ENCODE peak calls at places on chromosomes 7 and 10, in seven cellular contexts. F, A, T, E, U, D and Z are unnamed samples.

GRCh38 chr7:85716353-85716752 is 529.5 kb upstream of the SEMA3D start:
- DNase-seq in F (no peak), T (no peak), U (no peak), E (no peak), A (no peak), D (no peak), Z (no peak)

GRCh38 chr7:14551326-14551725 is 351.2 kb downstream of the DGKB start:
- DNase-seq in F (no peak), U (no peak), A (no peak), E (no peak), D (no peak), T (no peak), Z (no peak)

GRCh38 chr10:55630491-55631056 is 730.5 kb downstream of the ZWINT start:
- DNase-seq in T (no peak), U (no peak), A (no peak), E (no peak), D (no peak), F (no peak), Z (no peak)

GRCh38 chr10:104099274-104099673 is 13.6 kb upstream of the COL17A1 start:
- DNase-seq in D (no peak), U (no peak), E (no peak), T (no peak), A (no peak), F (no peak), Z (no peak)

GRCh38 chr10:34102917-34103506 is 712.1 kb downstream of the PARD3 start:
- DNase-seq in A (no peak), E (no peak), F (no peak), T (no peak), U (no peak), D (no peak), Z (peak)

GRCh38 chr10:96960872-96961271 is 128.8 kb downstream of the LCOR start:
- DNase-seq in D (no peak), F (no peak), E (no peak), T (no peak), A (no peak), U (no peak), Z (no peak)

GRCh38 chr7:97595439-97595838 is 136.4 kb upstream of the TAC1 start:
- DNase-seq in F (no peak), T (no peak), E (no peak), U (no peak), D (no peak), A (no peak), Z (no peak)

GRCh38 chr10:19848226-19848950 is 32.2 kb downstream of the PLXDC2 start:
- DNase-seq in U (no peak), F (no peak), D (no peak), E (no peak), T (no peak), A (no peak), Z (no peak)

GRCh38 chr7:123580406-123581161 is 21.0 kb upstream of the ASB15 start:
- DNase-seq in D (no peak), F (no peak), T (no peak), E (no peak), A (no peak), U (no peak), Z (no peak)

GRCh38 chr7:123583821-123584220 is 17.8 kb upstream of the ASB15 start:
- DNase-seq in E (no peak), T (no peak), D (no peak), A (no peak), F (no peak), U (no peak), Z (no peak)

DNA sequence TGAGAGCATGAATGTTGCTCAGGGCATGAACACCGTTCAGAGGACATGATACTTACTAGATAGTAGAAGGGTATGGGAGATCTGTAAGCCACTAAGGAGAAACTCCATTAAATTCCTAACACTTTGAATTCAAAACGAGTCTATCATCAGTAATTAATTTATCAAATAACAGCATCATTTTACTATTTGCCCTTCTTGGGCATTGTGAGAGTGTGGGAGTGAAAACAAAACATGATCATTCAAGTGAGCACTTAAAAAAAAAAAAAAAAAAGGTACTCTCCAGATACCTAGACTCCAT is 20.5 kb upstream of the ASB15 start:
- DNase-seq in T (no peak), E (no peak), A (no peak), F (no peak), D (no peak), U (no peak), Z (no peak)
- TF ChIP-seq CTCF in T (peak), E (no peak), A (peak), F (no peak), D (no peak), U (no peak), Z (no peak)

DNA sequence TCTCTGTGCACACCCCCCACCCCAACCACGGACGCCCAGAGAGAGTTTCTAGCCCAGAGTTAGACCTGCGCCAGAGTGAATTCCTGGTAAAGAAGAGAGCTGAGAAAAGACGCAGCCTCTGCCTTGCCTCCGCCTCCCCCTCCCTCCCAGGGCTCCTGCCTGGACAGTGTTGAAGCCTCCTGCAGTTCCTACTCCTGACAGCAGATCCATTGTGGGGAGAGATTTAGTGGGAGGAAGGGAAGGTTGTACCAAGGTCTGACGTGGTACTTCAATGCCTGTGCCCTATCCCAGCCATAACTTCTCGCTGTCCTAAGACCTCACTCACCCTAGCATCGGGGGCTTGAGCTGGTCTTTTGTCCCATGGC is 952 bp downstream of the SRRM3 start:
- DNase-seq in F (no peak), U (no peak), D (no peak), T (no peak), E (no peak), A (no peak), Z (no peak)
- TF ChIP-seq POLR2A in F (no peak), U (no peak), D (no peak), T (no peak), E (no peak), A (no peak), Z (no peak)

DNA sequence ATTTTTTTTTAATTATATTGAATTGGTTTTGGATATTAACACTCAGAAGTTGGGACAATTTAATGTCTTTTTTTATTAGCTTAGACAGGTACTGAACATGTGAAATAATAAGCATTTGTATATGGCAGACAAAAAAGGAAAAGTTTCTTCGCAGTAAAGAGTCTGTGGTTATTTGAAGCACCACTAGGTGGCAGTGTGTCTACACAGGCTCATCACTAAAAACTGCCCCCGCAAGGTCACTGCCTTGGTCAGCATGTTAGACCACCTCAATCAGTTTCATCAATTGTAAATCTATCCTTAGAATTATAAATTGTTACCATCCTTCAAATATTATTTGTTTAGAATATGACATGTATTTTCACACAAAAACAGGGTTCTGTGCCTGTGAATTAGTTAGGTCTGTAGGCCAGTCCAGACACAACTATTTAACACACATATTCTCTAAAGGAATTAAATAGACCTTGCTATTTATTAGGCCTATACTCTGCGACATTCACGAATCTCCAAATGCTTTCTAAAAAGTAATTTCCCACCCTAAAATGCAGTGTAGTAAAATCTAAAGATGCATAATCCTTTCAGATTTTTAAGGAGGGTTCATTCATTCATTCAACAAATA is 17.0 kb downstream of the PNLIPRP3 start:
- DNase-seq in E (no peak), U (no peak), A (no peak), T (peak), F (no peak), D (no peak), Z (no peak)
- TF ChIP-seq CTCF in E (no peak), U (peak), A (peak), T (peak), F (peak), D (no peak), Z (no peak)

DNA sequence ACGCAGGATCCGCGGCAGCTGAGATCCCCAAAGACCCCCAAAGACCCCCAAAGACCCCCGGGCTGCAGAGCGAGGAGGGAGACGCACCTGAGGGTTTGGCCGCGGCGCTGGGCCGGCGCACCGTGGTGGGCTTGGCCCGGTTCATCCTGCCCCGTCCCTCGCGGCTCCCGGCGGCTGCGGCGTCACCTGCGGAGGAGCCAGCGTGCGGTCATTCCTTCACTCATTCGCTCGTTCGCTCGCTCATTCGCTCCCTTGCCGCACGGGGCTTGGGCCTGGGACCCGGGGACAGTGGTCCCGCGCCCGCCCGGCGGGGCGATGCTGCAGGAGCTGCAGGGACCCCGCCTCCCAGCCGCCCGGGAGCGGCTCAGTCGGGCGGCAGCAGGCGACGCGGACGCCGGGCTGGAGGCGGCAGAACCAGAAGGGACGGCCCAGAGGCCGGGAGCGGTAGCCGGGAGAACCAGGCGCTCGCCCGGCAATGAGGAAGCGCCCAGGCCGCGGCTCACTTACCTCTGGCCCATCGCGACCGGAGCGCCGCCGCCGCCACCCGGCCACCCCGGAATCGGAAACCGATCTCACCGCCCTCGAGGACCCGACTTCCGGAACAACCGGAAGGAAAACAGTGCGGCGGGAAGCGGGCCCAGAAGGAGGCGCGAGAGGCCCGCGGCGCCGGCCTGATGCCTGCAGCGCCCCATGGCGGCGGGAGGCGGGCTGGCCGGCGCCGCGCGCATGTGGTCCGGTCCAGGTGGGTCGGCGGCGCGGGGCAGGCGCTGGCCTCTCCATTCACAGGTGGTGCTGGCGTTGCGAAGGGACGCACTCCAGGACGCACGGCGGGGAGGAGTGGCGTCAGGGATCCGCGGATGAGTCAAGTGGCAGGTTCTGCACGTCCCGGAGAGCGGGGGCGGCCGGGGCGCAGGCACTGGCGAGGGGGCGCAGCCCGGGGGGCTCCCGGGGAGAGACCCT is at the start of gene INTS1:
- DNase-seq in D (peak), A (peak), F (peak), T (peak), E (peak), U (peak), Z (peak)
- TF ChIP-seq POLR2A in D (peak), A (no peak), F (no peak), T (peak), E (no peak), U (peak), Z (no peak)

GRCh38 chr10:118926018-118926417 is 103.5 kb upstream of the NANOS1 start:
- DNase-seq in T (no peak), D (no peak), F (no peak), A (no peak), U (no peak), E (no peak), Z (no peak)
- TF ChIP-seq CTCF in T (no peak), D (no peak), F (no peak), A (no peak), U (no peak), E (no peak), Z (no peak)

GRCh38 chr10:115989621-115990020 is 283.4 kb downstream of the GFRA1 start:
- DNase-seq in F (no peak), U (no peak), A (no peak), D (no peak), E (no peak), T (no peak), Z (no peak)
- TF ChIP-seq POLR2A in F (no peak), U (no peak), A (no peak), D (no peak), E (no peak), T (no peak), Z (no peak)

GRCh38 chr10:46218921-46219320 is 67.9 kb upstream of the ANTXRL start:
- DNase-seq in E (no peak), F (no peak), U (no peak), A (no peak), D (no peak), T (no peak), Z (peak)
- TF ChIP-seq CTCF in E (no peak), F (no peak), U (no peak), A (no peak), D (no peak), T (no peak), Z (no peak)

GRCh38 chr10:90930070-90930837 is 9.4 kb upstream of the ANKRD1 start:
- DNase-seq in U (no peak), E (no peak), T (peak), D (no peak), A (peak), F (no peak), Z (no peak)
- TF ChIP-seq POLR2A in U (no peak), E (no peak), T (no peak), D (no peak), A (no peak), F (no peak), Z (no peak)

GRCh38 chr10:77010430-77010829 is 627.2 kb downstream of the KCNMA1 start:
- DNase-seq in F (no peak), E (no peak), D (no peak), A (no peak), T (no peak), U (no peak), Z (no peak)
- TF ChIP-seq CTCF in F (no peak), E (no peak), D (no peak), A (no peak), T (no peak), U (no peak), Z (no peak)

DNA sequence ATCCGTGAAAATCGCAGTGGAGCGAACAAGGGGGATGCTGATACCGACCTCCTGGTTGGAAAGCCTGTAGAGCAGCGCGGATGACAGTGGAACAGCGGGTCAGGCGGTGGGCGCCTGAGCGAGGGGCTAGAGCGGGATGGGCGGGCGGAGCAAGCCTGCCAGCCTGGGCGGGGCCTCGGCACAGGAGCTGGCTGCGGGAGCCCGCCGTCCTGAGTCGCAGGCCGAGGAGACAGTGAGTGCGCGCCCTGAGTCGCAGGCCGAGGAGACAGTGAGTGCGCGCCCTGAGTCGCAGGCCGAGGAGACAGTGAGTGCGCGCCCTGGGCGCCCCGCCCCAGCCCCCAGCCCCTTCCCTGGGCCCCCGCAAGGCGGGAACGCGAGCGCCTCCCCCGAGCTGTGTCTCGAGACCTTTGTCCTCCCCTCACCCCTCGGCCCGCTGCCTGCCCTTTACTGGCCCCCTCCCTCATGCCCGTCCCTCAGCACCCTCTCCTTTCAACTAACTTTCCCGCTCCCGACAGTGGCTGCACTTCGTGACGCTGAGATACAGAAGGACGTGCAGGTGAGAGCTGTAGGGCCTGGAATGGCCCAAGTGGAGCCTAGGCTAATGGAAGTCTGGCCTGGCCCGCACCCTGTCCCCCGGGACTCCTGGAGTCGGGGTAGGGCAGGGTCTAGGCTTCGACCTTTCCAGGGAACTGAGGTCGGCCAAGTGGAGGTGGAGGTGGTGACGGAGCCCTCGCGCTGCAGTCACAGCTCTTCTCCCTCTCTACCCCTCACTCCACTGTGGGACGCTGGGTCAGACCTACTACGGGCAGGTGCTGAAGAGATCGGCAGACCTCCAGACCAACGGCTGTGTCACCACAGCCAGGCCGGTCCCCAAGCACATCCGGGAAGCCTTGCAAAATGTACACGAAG is at the start of gene AS3MT:
- DNase-seq in E (peak), T (peak), A (peak), U (peak), F (no peak), D (no peak), Z (no peak)
- TF ChIP-seq POLR2A in E (no peak), T (no peak), A (no peak), U (no peak), F (no peak), D (no peak), Z (no peak)